ENCODE peak calls at places on chromosomes 5 and 9, in ten cellular contexts. One of them, this sample, is unnamed. For H3K4me1, the result is how much of the 10 kb centered on the place peaks cover.

GRCh38 chr5:38164776-38165399 is 93.5 kb upstream of the EGFLAM start:
- DNase-seq in body of pancreas: no peak
- DNase-seq in A549: no peak
- DNase-seq in tibial nerve: no peak
- DNase-seq in spleen: no peak
- DNase-seq in transverse colon: no peak
- DNase-seq in uterus: no peak
- DNase-seq in HepG2: peak
- DNase-seq in testis: no peak
- DNase-seq in stomach: no peak
- DNase-seq in this sample: no peak

GRCh38 chr9:88808019-88808656 is 183.1 kb upstream of the S1PR3 start:
- DNase-seq in body of pancreas: no peak
- DNase-seq in A549: no peak
- DNase-seq in tibial nerve: no peak
- DNase-seq in spleen: no peak
- DNase-seq in transverse colon: no peak
- DNase-seq in uterus: no peak
- DNase-seq in HepG2: no peak
- DNase-seq in testis: no peak
- DNase-seq in stomach: no peak
- DNase-seq in this sample: no peak

GRCh38 chr5:170057311-170057710 is 48.4 kb upstream of the FOXI1 start:
- DNase-seq in body of pancreas: no peak
- DNase-seq in A549: no peak
- DNase-seq in tibial nerve: no peak
- DNase-seq in spleen: no peak
- DNase-seq in transverse colon: no peak
- DNase-seq in uterus: no peak
- DNase-seq in HepG2: no peak
- DNase-seq in testis: no peak
- DNase-seq in stomach: peak
- DNase-seq in this sample: no peak

GRCh38 chr5:125603321-125603720 is 819.9 kb upstream of the GRAMD2B start:
- DNase-seq in body of pancreas: no peak
- DNase-seq in A549: no peak
- DNase-seq in tibial nerve: no peak
- DNase-seq in spleen: no peak
- DNase-seq in transverse colon: no peak
- DNase-seq in uterus: no peak
- DNase-seq in HepG2: no peak
- DNase-seq in testis: no peak
- DNase-seq in stomach: no peak
- DNase-seq in this sample: no peak

GRCh38 chr5:115087951-115088350 is 81.8 kb downstream of the TRIM36 start:
- DNase-seq in body of pancreas: no peak
- DNase-seq in A549: no peak
- DNase-seq in tibial nerve: no peak
- DNase-seq in spleen: no peak
- DNase-seq in transverse colon: no peak
- DNase-seq in uterus: no peak
- DNase-seq in HepG2: no peak
- DNase-seq in testis: no peak
- DNase-seq in stomach: no peak
- DNase-seq in this sample: no peak

GRCh38 chr9:16356196-16356765 is 514.2 kb downstream of the BNC2 start:
- DNase-seq in body of pancreas: no peak
- DNase-seq in A549: no peak
- DNase-seq in tibial nerve: no peak
- DNase-seq in spleen: no peak
- DNase-seq in transverse colon: no peak
- DNase-seq in uterus: no peak
- DNase-seq in HepG2: no peak
- DNase-seq in testis: no peak
- DNase-seq in stomach: no peak
- DNase-seq in this sample: peak

GRCh38 chr5:67702008-67702407 is 505.4 kb upstream of the CD180 start:
- DNase-seq in body of pancreas: no peak
- DNase-seq in A549: no peak
- DNase-seq in tibial nerve: no peak
- DNase-seq in spleen: no peak
- DNase-seq in transverse colon: no peak
- DNase-seq in uterus: no peak
- DNase-seq in HepG2: no peak
- DNase-seq in testis: no peak
- DNase-seq in stomach: no peak
- DNase-seq in this sample: no peak

GRCh38 chr5:127406326-127407121 is 110.9 kb upstream of the PRRC1 start:
- DNase-seq in body of pancreas: no peak
- DNase-seq in A549: no peak
- DNase-seq in tibial nerve: no peak
- DNase-seq in spleen: no peak
- DNase-seq in transverse colon: no peak
- DNase-seq in uterus: no peak
- DNase-seq in HepG2: no peak
- DNase-seq in testis: no peak
- DNase-seq in stomach: no peak
- DNase-seq in this sample: no peak

GRCh38 chr5:91632871-91633270 is 249.8 kb upstream of the ARRDC3 start:
- DNase-seq in body of pancreas: no peak
- DNase-seq in A549: no peak
- DNase-seq in tibial nerve: no peak
- DNase-seq in spleen: no peak
- DNase-seq in transverse colon: no peak
- DNase-seq in uterus: no peak
- DNase-seq in HepG2: peak
- DNase-seq in testis: no peak
- DNase-seq in stomach: no peak
- DNase-seq in this sample: no peak

GRCh38 chr9:90162326-90162725 is 480.3 kb downstream of the DIRAS2 start:
- DNase-seq in body of pancreas: no peak
- DNase-seq in A549: no peak
- DNase-seq in tibial nerve: no peak
- DNase-seq in spleen: no peak
- DNase-seq in transverse colon: no peak
- DNase-seq in uterus: no peak
- DNase-seq in HepG2: no peak
- DNase-seq in testis: no peak
- DNase-seq in stomach: no peak
- DNase-seq in this sample: no peak

GRCh38 chr5:128637031-128637430 is 99.0 kb upstream of the FBN2 start:
- DNase-seq in body of pancreas: no peak
- DNase-seq in A549: no peak
- DNase-seq in tibial nerve: no peak
- DNase-seq in spleen: no peak
- DNase-seq in transverse colon: no peak
- DNase-seq in uterus: no peak
- DNase-seq in HepG2: no peak
- DNase-seq in testis: no peak
- DNase-seq in stomach: no peak
- DNase-seq in this sample: no peak

GRCh38 chr9:14843163-14843562 is 67.1 kb downstream of the FREM1 start:
- DNase-seq in body of pancreas: no peak
- DNase-seq in A549: no peak
- DNase-seq in tibial nerve: no peak
- DNase-seq in spleen: no peak
- DNase-seq in transverse colon: no peak
- DNase-seq in uterus: no peak
- DNase-seq in HepG2: no peak
- DNase-seq in testis: no peak
- DNase-seq in stomach: no peak
- DNase-seq in this sample: no peak

GRCh38 chr9:36831381-36832231 is 202.5 kb downstream of the PAX5 start:
- DNase-seq in body of pancreas: no peak
- DNase-seq in A549: no peak
- DNase-seq in tibial nerve: no peak
- DNase-seq in spleen: peak
- DNase-seq in transverse colon: no peak
- DNase-seq in uterus: no peak
- DNase-seq in HepG2: no peak
- DNase-seq in testis: no peak
- DNase-seq in stomach: no peak
- DNase-seq in this sample: no peak

GRCh38 chr5:55603947-55604346 is 69.2 kb upstream of the PLPP1 start:
- DNase-seq in body of pancreas: no peak
- DNase-seq in A549: no peak
- DNase-seq in tibial nerve: no peak
- DNase-seq in spleen: no peak
- DNase-seq in transverse colon: no peak
- DNase-seq in uterus: peak
- DNase-seq in HepG2: no peak
- DNase-seq in testis: no peak
- DNase-seq in stomach: no peak
- DNase-seq in this sample: no peak

GRCh38 chr5:110784901-110785300 is 46.1 kb downstream of the SLC25A46 start:
- DNase-seq in body of pancreas: no peak
- DNase-seq in A549: no peak
- DNase-seq in tibial nerve: no peak
- DNase-seq in spleen: no peak
- DNase-seq in transverse colon: no peak
- DNase-seq in uterus: no peak
- DNase-seq in HepG2: no peak
- DNase-seq in testis: no peak
- DNase-seq in stomach: no peak
- DNase-seq in this sample: no peak

DNA sequence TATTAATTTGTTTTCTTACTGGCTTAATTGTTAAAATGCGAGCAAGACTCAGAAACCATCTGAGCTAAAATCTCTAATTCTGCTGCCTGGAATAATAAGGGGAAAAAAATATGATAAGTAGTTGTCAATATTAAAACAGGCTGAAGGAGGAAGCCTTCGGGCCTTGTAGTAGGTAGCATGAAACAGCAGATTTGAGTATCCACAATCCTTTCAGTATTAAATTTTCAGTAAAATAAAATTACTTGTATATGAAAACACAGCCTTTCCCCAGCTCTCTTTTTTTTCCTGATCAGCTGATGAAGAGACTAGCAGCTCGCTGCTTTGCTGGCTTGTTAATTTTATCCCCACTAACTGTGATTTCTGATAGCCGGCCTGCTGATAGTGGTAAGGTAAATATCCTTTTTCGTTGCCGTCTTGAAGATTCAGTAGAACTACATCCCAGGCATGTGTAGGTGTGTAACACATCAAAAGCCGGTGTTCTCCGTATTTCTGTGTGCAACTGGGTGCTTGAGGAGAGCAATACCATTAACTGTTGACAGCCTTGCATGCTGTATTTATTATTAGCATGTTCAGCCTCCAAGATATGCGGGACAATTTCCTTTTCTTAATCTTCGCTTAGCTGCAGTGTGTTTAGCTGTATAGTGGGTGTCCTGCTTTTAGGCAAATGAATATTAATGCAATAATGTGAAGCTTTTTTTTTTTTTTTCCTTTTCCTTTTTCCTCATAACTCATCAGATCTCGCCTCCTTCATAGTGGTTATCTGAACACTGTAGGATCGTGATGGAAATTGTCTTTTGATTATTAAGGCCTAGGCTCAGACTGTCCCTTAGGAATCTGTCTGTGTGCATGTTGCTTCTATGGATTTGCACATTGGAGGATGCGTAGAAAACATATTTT is 144.6 kb downstream of the SMARCA2 start:
- DNase-seq in body of pancreas: no peak
- DNase-seq in A549: no peak
- DNase-seq in tibial nerve: no peak
- DNase-seq in spleen: no peak
- DNase-seq in transverse colon: no peak
- DNase-seq in uterus: no peak
- DNase-seq in HepG2: no peak
- DNase-seq in testis: peak
- DNase-seq in stomach: no peak
- DNase-seq in this sample: no peak
- TF ChIP-seq POLR2A in body of pancreas: no peak
- TF ChIP-seq POLR2A in A549: no peak
- TF ChIP-seq POLR2A in tibial nerve: no peak
- TF ChIP-seq POLR2A in spleen: no peak
- TF ChIP-seq POLR2A in transverse colon: no peak
- TF ChIP-seq POLR2A in uterus: no peak
- TF ChIP-seq POLR2A in HepG2: no peak
- TF ChIP-seq POLR2A in testis: no peak
- TF ChIP-seq POLR2A in stomach: no peak
- TF ChIP-seq POLR2A in this sample: no peak

DNA sequence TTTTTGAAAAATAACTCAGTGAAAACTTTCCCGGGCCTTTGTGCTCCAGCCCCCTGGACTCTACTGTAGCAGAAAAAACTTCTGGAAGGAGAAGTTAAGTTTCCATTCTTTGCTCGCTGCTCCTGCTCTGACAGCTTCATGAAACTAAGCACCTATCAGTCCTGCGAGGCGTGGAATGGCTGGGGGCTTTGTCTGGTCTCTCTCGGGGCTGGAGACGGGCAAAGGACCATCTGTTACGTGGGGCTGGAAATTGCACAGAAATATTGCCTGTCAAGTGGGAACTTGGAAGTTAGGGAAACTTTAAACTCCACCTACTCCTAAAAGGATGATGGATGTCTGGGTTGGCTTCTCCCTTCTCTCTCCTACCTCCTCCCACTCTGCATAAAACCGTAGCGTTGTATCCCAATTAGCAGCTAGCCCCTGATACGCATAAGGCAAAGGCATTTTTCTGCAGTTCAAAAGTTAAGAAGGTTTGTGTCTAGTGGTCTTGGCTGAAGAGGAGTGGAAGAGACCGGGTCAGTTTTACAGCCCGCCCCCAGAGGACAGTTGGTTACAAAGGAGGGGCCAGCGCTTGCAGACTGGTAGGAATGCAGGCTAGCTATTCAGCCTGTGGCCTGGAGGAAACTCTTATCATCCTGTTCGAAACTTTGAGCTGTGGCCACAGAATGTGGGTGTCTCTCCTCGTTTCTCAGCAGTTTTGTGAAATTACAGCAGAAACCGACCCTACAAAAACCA is 1.2 kb downstream of the FBXL7 start:
- DNase-seq in body of pancreas: no peak
- DNase-seq in A549: peak
- DNase-seq in tibial nerve: peak
- DNase-seq in spleen: no peak
- DNase-seq in transverse colon: peak
- DNase-seq in uterus: peak
- DNase-seq in HepG2: no peak
- DNase-seq in testis: peak
- DNase-seq in stomach: no peak
- DNase-seq in this sample: peak
- TF ChIP-seq CTCF in body of pancreas: no peak
- TF ChIP-seq CTCF in A549: no peak
- TF ChIP-seq CTCF in tibial nerve: peak
- TF ChIP-seq CTCF in spleen: no peak
- TF ChIP-seq CTCF in transverse colon: no peak
- TF ChIP-seq CTCF in uterus: no peak
- TF ChIP-seq CTCF in HepG2: no peak
- TF ChIP-seq CTCF in testis: no peak
- TF ChIP-seq CTCF in stomach: no peak
- TF ChIP-seq CTCF in this sample: no peak

GRCh38 chr5:172417130-172417802 is 37.1 kb downstream of the SH3PXD2B start:
- DNase-seq in body of pancreas: no peak
- DNase-seq in A549: no peak
- DNase-seq in tibial nerve: no peak
- DNase-seq in spleen: no peak
- DNase-seq in transverse colon: no peak
- DNase-seq in uterus: no peak
- DNase-seq in HepG2: no peak
- DNase-seq in testis: no peak
- DNase-seq in stomach: no peak
- DNase-seq in this sample: no peak
- H3K4me1 ChIP-seq in body of pancreas: half or more
- H3K4me1 ChIP-seq in A549: half or more
- H3K4me1 ChIP-seq in tibial nerve: half or more
- H3K4me1 ChIP-seq in spleen: half or more
- H3K4me1 ChIP-seq in transverse colon: half or more
- H3K4me1 ChIP-seq in uterus: half or more
- H3K4me1 ChIP-seq in HepG2: half or more
- H3K4me1 ChIP-seq in testis: half or more
- H3K4me1 ChIP-seq in stomach: half or more
- H3K4me1 ChIP-seq in this sample: half or more

GRCh38 chr9:134325813-134326753 is at the start of gene RXRA:
- DNase-seq in body of pancreas: peak
- DNase-seq in A549: peak
- DNase-seq in tibial nerve: peak
- DNase-seq in spleen: peak
- DNase-seq in transverse colon: peak
- DNase-seq in uterus: peak
- DNase-seq in HepG2: peak
- DNase-seq in testis: peak
- DNase-seq in stomach: peak
- DNase-seq in this sample: peak
- TF ChIP-seq POLR2A in body of pancreas: peak
- TF ChIP-seq POLR2A in A549: peak
- TF ChIP-seq POLR2A in tibial nerve: peak
- TF ChIP-seq POLR2A in spleen: peak
- TF ChIP-seq POLR2A in transverse colon: peak
- TF ChIP-seq POLR2A in uterus: no peak
- TF ChIP-seq POLR2A in HepG2: peak
- TF ChIP-seq POLR2A in testis: no peak
- TF ChIP-seq POLR2A in stomach: no peak
- TF ChIP-seq POLR2A in this sample: peak